ENCODE peak calls at places on chromosomes 12 and 14, in ten cellular contexts. E is retinal pigment epithelial cell, P is GM13977, Q is ascending aorta, X is astrocyte, C is cerebellum, R is NCI-H1694 treated with DMSO at 0.1 percent for 48 hours, M is SK-MEL-5, Z is T-helper 9 cell, J is ureter. O is an unnamed sample.

GRCh38 chr14:56379956-56380355 is 199.6 kb upstream of the TMEM260 start:
- DNase-seq in J (no peak), P (no peak), X (peak), E (no peak), C (no peak), Z (no peak), R (no peak), M (no peak), Q (no peak), O (no peak)

GRCh38 chr12:58777815-58778214 is 142.5 kb downstream of the LRIG3 start:
- DNase-seq in X (no peak), Q (no peak), P (no peak), E (no peak), C (no peak), R (no peak), M (no peak), J (no peak), Z (no peak), O (no peak)

GRCh38 chr12:121803861-121804416 is at the start of gene SETD1B:
- DNase-seq in P (peak), M (peak), Z (peak), C (no peak), J (peak), E (no peak), X (peak), R (no peak), Q (no peak), O (peak)

GRCh38 chr12:123900898-123901376 is 71.7 kb downstream of the CCDC92 start:
- DNase-seq in E (no peak), Q (no peak), J (no peak), P (no peak), X (peak), Z (no peak), R (no peak), M (peak), C (no peak), O (no peak)

GRCh38 chr14:21978999-21979314 is 305.3 kb upstream of the OR4E1 start:
- DNase-seq in Z (no peak), M (no peak), P (no peak), E (no peak), Q (no peak), R (no peak), J (no peak), C (no peak), X (no peak), O (no peak)

GRCh38 chr12:2166696-2167095 is 113.9 kb downstream of the CACNA1C start:
- DNase-seq in R (no peak), Q (no peak), M (no peak), P (no peak), Z (no peak), J (no peak), C (no peak), X (no peak), E (no peak), O (no peak)

GRCh38 chr12:86723326-86723725 is 467.1 kb upstream of the MGAT4C start:
- DNase-seq in Q (no peak), M (no peak), J (no peak), C (no peak), R (no peak), X (no peak), E (no peak), Z (no peak), P (no peak), O (no peak)

GRCh38 chr14:78764645-78765044 is 594.5 kb downstream of the NRXN3 start:
- DNase-seq in Z (no peak), X (no peak), M (no peak), P (no peak), Q (no peak), J (no peak), R (no peak), C (no peak), E (no peak), O (no peak)

GRCh38 chr12:53798575-53798974 is 46.8 kb upstream of the CISTR start:
- DNase-seq in Q (no peak), J (no peak), Z (no peak), M (peak), P (peak), E (no peak), R (no peak), X (no peak), C (no peak), O (no peak)

GRCh38 chr12:30989754-30990153 is 63.2 kb downstream of the TSPAN11 start:
- DNase-seq in Z (no peak), J (no peak), X (no peak), Q (no peak), M (peak), P (peak), C (peak), E (no peak), R (peak), O (peak)

GRCh38 chr14:31441273-31442110 is 15.8 kb downstream of the DTD2 start:
- DNase-seq in P (no peak), E (peak), J (no peak), R (no peak), Q (no peak), M (peak), X (peak), Z (no peak), C (no peak), O (no peak)

GRCh38 chr12:65756956-65757511 is 67.2 kb upstream of the HMGA2 start:
- DNase-seq in E (no peak), P (peak), Z (no peak), M (no peak), J (no peak), Q (no peak), C (no peak), X (peak), R (no peak), O (peak)

GRCh38 chr14:76326918-76327689 is 48.8 kb upstream of the ESRRB start:
- DNase-seq in X (no peak), Q (no peak), J (no peak), E (no peak), C (no peak), Z (no peak), M (no peak), P (no peak), R (no peak), O (no peak)

GRCh38 chr12:128661216-128661550 is 162.6 kb downstream of the SLC15A4 start:
- DNase-seq in M (no peak), C (peak), J (no peak), P (no peak), Z (no peak), X (no peak), Q (no peak), R (no peak), E (no peak), O (no peak)

GRCh38 chr12:53174881-53175491 is 5.5 kb upstream of the ZNF740 start:
- DNase-seq in Q (peak), M (peak), E (no peak), Z (no peak), R (no peak), P (no peak), X (peak), C (no peak), J (no peak), O (no peak)

GRCh38 chr12:47747596-47748506 is 10.8 kb downstream of the RAPGEF3 start:
- DNase-seq in R (no peak), E (no peak), M (no peak), C (no peak), X (no peak), J (no peak), Z (no peak), Q (no peak), P (no peak), O (no peak)

GRCh38 chr14:92122351-92122677 is 545 bp downstream of the CPSF2 start:
- DNase-seq in E (no peak), M (peak), Z (no peak), P (peak), Q (no peak), C (no peak), J (no peak), R (peak), X (peak), O (no peak)

GRCh38 chr12:127898616-127899015 is 368.4 kb upstream of the TMEM132C start:
- DNase-seq in X (no peak), E (no peak), M (no peak), R (no peak), J (no peak), P (no peak), Q (no peak), C (no peak), Z (no peak), O (no peak)

GRCh38 chr12:91988076-91988475 is 157.6 kb downstream of the BTG1 start:
- DNase-seq in C (no peak), X (peak), P (no peak), Q (no peak), E (no peak), Z (no peak), R (no peak), M (no peak), J (no peak), O (no peak)

GRCh38 chr12:34341362-34341733 is 319.1 kb downstream of the ALG10 start:
- DNase-seq in Q (no peak), Z (no peak), E (no peak), M (no peak), J (no peak), P (no peak), C (no peak), X (no peak), R (no peak), O (no peak)

GRCh38 chr12:127293507-127294310 is 973.3 kb upstream of the TMEM132C start:
- DNase-seq in Q (no peak), C (peak), J (peak), Z (peak), M (peak), R (no peak), E (no peak), X (peak), P (no peak), O (no peak)

GRCh38 chr14:57136669-57137068 is 132.0 kb downstream of the EXOC5 start:
- DNase-seq in X (no peak), Z (no peak), Q (no peak), P (no peak), M (no peak), R (peak), C (peak), J (no peak), E (no peak), O (no peak)

GRCh38 chr14:101719045-101719645 is 42.4 kb upstream of the PPP2R5C start:
- DNase-seq in Z (no peak), P (no peak), X (no peak), J (peak), R (no peak), M (no peak), E (no peak), Q (peak), C (no peak), O (no peak)

GRCh38 chr12:93137656-93138612 is 208.8 kb upstream of the EEA1 start:
- DNase-seq in E (no peak), C (no peak), R (no peak), J (no peak), M (no peak), P (peak), Q (no peak), Z (no peak), X (peak), O (peak)

GRCh38 chr12:119544780-119545625 is 48.6 kb upstream of the TMEM233 start:
- DNase-seq in C (peak), Q (peak), R (peak), E (peak), P (peak), J (peak), X (peak), M (peak), Z (peak), O (peak)

GRCh38 chr12:93785262-93786010 is 108.3 kb downstream of the CRADD start:
- DNase-seq in J (peak), X (peak), Q (peak), P (no peak), C (no peak), M (peak), R (no peak), Z (peak), E (peak), O (no peak)

GRCh38 chr14:22837750-22838538 is 1.6 kb downstream of the MMP14 start:
- DNase-seq in R (no peak), M (peak), C (no peak), E (no peak), X (peak), Q (peak), J (peak), Z (no peak), P (peak), O (no peak)

GRCh38 chr14:76546426-76547221 is 170.7 kb downstream of the ESRRB start:
- DNase-seq in C (no peak), J (no peak), Q (no peak), R (peak), P (peak), E (no peak), M (peak), X (no peak), Z (no peak), O (no peak)

GRCh38 chr12:102879144-102879763 is 37.8 kb downstream of the PAH start:
- DNase-seq in R (peak), X (peak), E (peak), C (peak), P (peak), J (no peak), Q (no peak), M (peak), Z (no peak), O (peak)

GRCh38 chr12:115998119-115998633 is 279.3 kb downstream of the MED13L start:
- DNase-seq in X (peak), R (peak), C (peak), J (no peak), M (peak), E (no peak), P (peak), Z (no peak), Q (no peak), O (peak)

GRCh38 chr12:56260921-56261320 is 2.7 kb upstream of the ANKRD52 start:
- DNase-seq in Q (no peak), P (no peak), X (no peak), C (no peak), E (no peak), J (no peak), R (no peak), Z (no peak), M (no peak), O (no peak)

GRCh38 chr14:71289536-71289935 is 382.3 kb downstream of the PCNX1 start:
- DNase-seq in Z (no peak), P (no peak), E (no peak), X (no peak), M (no peak), J (peak), C (no peak), Q (no peak), R (no peak), O (peak)

GRCh38 chr12:127145929-127146789 is 1120.8 kb upstream of the TMEM132C start:
- DNase-seq in P (no peak), Z (peak), R (no peak), Q (peak), C (peak), E (no peak), X (peak), J (peak), M (peak), O (no peak)

O was measured in GM06990.